ENCODE peak calls at places on chromosomes 2 and 18, in four cellular contexts. Q, D, Z and W are unnamed samples.

GRCh38 chr2:146385031-146385430 is 1459.8 kb upstream of the ACVR2A start:
- DNase-seq in Q (no peak), D (no peak), Z (no peak), W (no peak)

GRCh38 chr2:27071990-27072830 is 756 bp upstream of the OST4 start:
- DNase-seq in Q (no peak), D (no peak), Z (no peak), W (peak; percentile 62)

GRCh38 chr2:96870631-96871255 is 863 bp upstream of the SEMA4C start:
- DNase-seq in Q (no peak), D (peak; percentile 31), Z (no peak), W (no peak)

GRCh38 chr2:240127351-240127750 is 8.8 kb downstream of the COPS9 start:
- DNase-seq in Q (no peak), D (no peak), Z (no peak), W (no peak)

GRCh38 chr18:31512203-31512764 is 14.3 kb downstream of the DSG2 start:
- DNase-seq in Q (no peak), D (peak; percentile 85), Z (peak; percentile 90), W (no peak)

GRCh38 chr2:174353004-174353403 is 18.2 kb downstream of the SP9 start:
- DNase-seq in Q (no peak), D (no peak), Z (no peak), W (no peak)

GRCh38 chr18:51321696-51322095 is 124.2 kb upstream of the MEX3C start:
- DNase-seq in Q (no peak), D (no peak), Z (no peak), W (no peak)

GRCh38 chr2:231185886-231186285 is 12.5 kb upstream of the ARMC9 start:
- DNase-seq in Q (no peak), D (no peak), Z (no peak), W (no peak)

GRCh38 chr18:9671214-9671613 is 36.9 kb upstream of the RAB31 start:
- DNase-seq in Q (no peak), D (no peak), Z (no peak), W (no peak)

GRCh38 chr2:30219886-30220478 is 11.4 kb upstream of the LBH start:
- DNase-seq in Q (no peak), D (no peak), Z (no peak), W (no peak)

GRCh38 chr2:119837759-119838158 is 78.0 kb downstream of the PTPN4 start:
- DNase-seq in Q (no peak), D (no peak), Z (no peak), W (no peak)

GRCh38 chr2:19158211-19158610 is 200.2 kb downstream of the OSR1 start:
- DNase-seq in Q (no peak), D (no peak), Z (no peak), W (no peak)

GRCh38 chr18:34650121-34650545 is 60.0 kb upstream of the DTNA start:
- DNase-seq in Q (no peak), D (no peak), Z (no peak), W (no peak)

GRCh38 chr18:54948350-54948837 is 10.9 kb downstream of the CCDC68 start:
- DNase-seq in Q (no peak), D (peak; percentile 55), Z (no peak), W (no peak)

GRCh38 chr2:238562446-238562845 is 135.7 kb downstream of the ASB1 start:
- DNase-seq in Q (no peak), D (no peak), Z (no peak), W (no peak)

GRCh38 chr2:125405816-125406215 is 1250.1 kb upstream of the GYPC start:
- DNase-seq in Q (no peak), D (peak; percentile 82), Z (peak; percentile 93), W (no peak)

GRCh38 chr2:179272406-179273192 is 8.0 kb upstream of the SESTD1 start:
- DNase-seq in Q (no peak), D (peak; percentile 32), Z (no peak), W (no peak)

GRCh38 chr2:132668189-132668833 is 1.7 kb downstream of the LYPD1 start:
- DNase-seq in Q (no peak), D (peak; percentile 16), Z (peak; percentile 17), W (peak; percentile 83)

GRCh38 chr2:15665067-15665942 is 73.6 kb downstream of the DDX1 start:
- DNase-seq in Q (no peak), D (no peak), Z (no peak), W (no peak)

GRCh38 chr2:107235491-107236254 is 349.7 kb upstream of the ST6GAL2 start:
- DNase-seq in Q (no peak), D (no peak), Z (no peak), W (no peak)

GRCh38 chr2:69113627-69114026 is 100.6 kb downstream of the ANTXR1 start:
- DNase-seq in Q (no peak), D (no peak), Z (no peak), W (no peak)

GRCh38 chr2:174492963-174493431 is 6.2 kb upstream of the GPR155 start:
- DNase-seq in Q (no peak), D (no peak), Z (no peak), W (no peak)

GRCh38 chr2:236631361-236632291 is 62.0 kb downstream of the ACKR3 start:
- DNase-seq in Q (no peak), D (no peak), Z (no peak), W (no peak)

GRCh38 chr2:27627963-27628766 is 647 bp downstream of the CCDC121 start:
- DNase-seq in Q (no peak), D (peak; percentile 50), Z (peak; percentile 93), W (no peak)

GRCh38 chr2:150491943-150492342 is 4.5 kb upstream of the RND3 start:
- DNase-seq in Q (no peak), D (no peak), Z (no peak), W (no peak)

GRCh38 chr2:191691016-191691725 is 13.2 kb downstream of the NABP1 start:
- DNase-seq in Q (no peak), D (peak; percentile 81), Z (peak; percentile 79), W (no peak)

GRCh38 chr2:159094173-159094737 is 125.8 kb downstream of the TANC1 start:
- DNase-seq in Q (no peak), D (no peak), Z (no peak), W (no peak)

GRCh38 chr2:120594856-120595685 is 140.6 kb upstream of the GLI2 start:
- DNase-seq in Q (no peak), D (peak; percentile 42), Z (no peak), W (no peak)

GRCh38 chr2:191710411-191710900 is 32.5 kb downstream of the NABP1 start:
- DNase-seq in Q (no peak), D (no peak), Z (peak; percentile 46), W (no peak)

GRCh38 chr2:38771632-38772031 is 6.4 kb upstream of the GEMIN6 start:
- DNase-seq in Q (no peak), D (peak; percentile 52), Z (no peak), W (no peak)

GRCh38 chr2:47905454-47906260 is 641 bp downstream of the FBXO11 start:
- DNase-seq in Q (no peak), D (peak; percentile 81), Z (peak; percentile 35), W (peak; percentile 75)

GRCh38 chr18:12079504-12080237 is 14.0 kb upstream of the ANKRD62 start:
- DNase-seq in Q (no peak), D (no peak), Z (peak; percentile 74), W (peak; percentile 63)

GRCh38 chr2:110101911-110102774 is 13.5 kb downstream of the MALL start:
- DNase-seq in Q (no peak), D (peak; percentile 82), Z (no peak), W (no peak)

GRCh38 chr18:2846638-2847340 is at the start of gene EMILIN2:
- DNase-seq in Q (peak; percentile 42), D (no peak), Z (peak; percentile 43), W (peak; percentile 54)

GRCh38 chr2:163077241-163077640 is 238.7 kb upstream of the KCNH7 start:
- DNase-seq in Q (no peak), D (no peak), Z (no peak), W (no peak)

GRCh38 chr2:101608411-101609317 is 88.8 kb upstream of the MAP4K4 start:
- DNase-seq in Q (no peak), D (no peak), Z (no peak), W (no peak)

GRCh38 chr2:214322662-214323061 is 88.2 kb upstream of the VWC2L start:
- DNase-seq in Q (no peak), D (no peak), Z (peak; percentile 1), W (no peak)

GRCh38 chr2:175684466-175684865 is 317.6 kb downstream of the LNPK start:
- DNase-seq in Q (no peak), D (no peak), Z (no peak), W (no peak)
- TF ChIP-seq CTCF in Q (no peak), D (no peak), Z (no peak), W (no peak)

GRCh38 chr2:23404426-23404825 is 19.4 kb downstream of the KLHL29 start:
- DNase-seq in Q (no peak), D (peak; percentile 80), Z (peak; percentile 77), W (no peak)
- TF ChIP-seq CTCF in Q (peak; percentile 27), D (peak; percentile 27), Z (peak; percentile 41), W (no peak)

GRCh38 chr2:230071421-230071820 is 2.7 kb upstream of the SLC16A14 start:
- DNase-seq in Q (no peak), D (no peak), Z (no peak), W (no peak)

GRCh38 chr2:230069418-230069817 is 694 bp upstream of the SLC16A14 start:
- DNase-seq in Q (no peak), D (no peak), Z (no peak), W (no peak)

GRCh38 chr2:230067990-230068657 is 600 bp downstream of the SLC16A14 start:
- DNase-seq in Q (no peak), D (peak; percentile 51), Z (peak; percentile 1), W (peak; percentile 72)

GRCh38 chr2:230068658-230069080 is at the start of gene SLC16A14:
- DNase-seq in Q (no peak), D (peak; percentile 63), Z (peak; percentile 53), W (no peak)
- TF ChIP-seq CTCF in Q (no peak), D (no peak), Z (peak; percentile 62), W (no peak)

GRCh38 chr2:218894168-218895157 is 13.8 kb downstream of the WNT10A start:
- DNase-seq in Q (no peak), D (no peak), Z (no peak), W (no peak)

GRCh38 chr2:218890369-218890768 is 9.7 kb downstream of the WNT10A start:
- DNase-seq in Q (no peak), D (no peak), Z (no peak), W (no peak)

GRCh38 chr2:218891275-218892135 is 10.9 kb downstream of the WNT10A start:
- DNase-seq in Q (no peak), D (no peak), Z (no peak), W (no peak)

GRCh38 chr2:218893349-218894167 is 12.9 kb downstream of the WNT10A start:
- DNase-seq in Q (no peak), D (no peak), Z (no peak), W (no peak)

GRCh38 chr2:218892693-218893348 is 12.2 kb downstream of the WNT10A start:
- DNase-seq in Q (peak; percentile 77), D (peak; percentile 64), Z (peak; percentile 24), W (peak; percentile 77)
- TF ChIP-seq CTCF in Q (peak; percentile 58), D (peak; percentile 66), Z (peak; percentile 41), W (peak; percentile 53)

GRCh38 chr2:74836675-74837401 is 2.9 kb downstream of the HK2 start:
- DNase-seq in Q (no peak), D (no peak), Z (no peak), W (no peak)
- TF ChIP-seq CTCF in Q (no peak), D (no peak), Z (no peak), W (peak; percentile 58)